ENCODE peak calls at places on chromosomes 6 and 20, in five cellular contexts. M, S, W, Y and B are unnamed samples.
A peak's percentile ranks its signal among the peaks of the same experiment; 100 is the strongest.

GRCh38 chr20:59064214-59064722 is 21.7 kb upstream of the PRELID3B start:
- DNase-seq in M (no peak), S (no peak), W (no peak), Y (no peak), B (no peak)

GRCh38 chr6:38603966-38604365 is 35.8 kb downstream of the BTBD9 start:
- DNase-seq in M (peak; percentile 45), S (no peak), W (no peak), Y (no peak), B (no peak)

GRCh38 chr20:62377615-62378085 is 9.3 kb upstream of the RPS21 start:
- DNase-seq in M (no peak), S (no peak), W (no peak), Y (no peak), B (no peak)

GRCh38 chr6:17877890-17878440 is 109.5 kb downstream of the KIF13A start:
- DNase-seq in M (no peak), S (no peak), W (no peak), Y (no peak), B (no peak)

GRCh38 chr6:43750622-43751021 is 19.4 kb upstream of the VEGFA start:
- DNase-seq in M (no peak), S (no peak), W (no peak), Y (no peak), B (no peak)

GRCh38 chr6:112216699-112217551 is 37.4 kb downstream of the LAMA4 start:
- DNase-seq in M (peak; percentile 81), S (peak; percentile 43), W (no peak), Y (no peak), B (no peak)

GRCh38 chr6:40409716-40410397 is 177.3 kb downstream of the LRFN2 start:
- DNase-seq in M (peak; percentile 6), S (peak; percentile 69), W (no peak), Y (no peak), B (no peak)

GRCh38 chr20:21396045-21396893 is 1.1 kb downstream of the NKX2-4 start:
- DNase-seq in M (no peak), S (no peak), W (no peak), Y (peak; percentile 47), B (no peak)

GRCh38 chr20:1323256-1323655 is 5.7 kb downstream of the SDCBP2 start:
- DNase-seq in M (no peak), S (no peak), W (no peak), Y (no peak), B (no peak)

GRCh38 chr6:166588691-166589333 is 2.3 kb upstream of the RAMACL start:
- DNase-seq in M (peak; percentile 74), S (peak; percentile 94), W (peak; percentile 42), Y (no peak), B (peak; percentile 39)

GRCh38 chr6:40474937-40475336 is 112.2 kb downstream of the LRFN2 start:
- DNase-seq in M (no peak), S (no peak), W (no peak), Y (no peak), B (no peak)

GRCh38 chr20:2042400-2042799 is 48.5 kb upstream of the PDYN start:
- DNase-seq in M (peak; percentile 27), S (peak; percentile 20), W (no peak), Y (no peak), B (no peak)

GRCh38 chr20:44732327-44732726 is 13.3 kb upstream of the KCNK15 start:
- DNase-seq in M (no peak), S (no peak), W (no peak), Y (no peak), B (peak; percentile 47)

GRCh38 chr20:38217791-38218565 is 42.6 kb downstream of the KIAA1755 start:
- DNase-seq in M (peak; percentile 96), S (no peak), W (no peak), Y (no peak), B (no peak)

GRCh38 chr6:87093651-87094050 is 1.3 kb downstream of the CGA start:
- DNase-seq in M (no peak), S (peak; percentile 18), W (no peak), Y (no peak), B (no peak)

GRCh38 chr20:45911486-45912343 is at the start of gene PLTP:
- DNase-seq in M (peak; percentile 40), S (peak; percentile 77), W (no peak), Y (peak; percentile 66), B (peak; percentile 41)

GRCh38 chr6:31967926-31968320 is 4.0 kb downstream of the DXO start:
- DNase-seq in M (no peak), S (no peak), W (no peak), Y (no peak), B (no peak)

GRCh38 chr6:100116409-100117194 is 122.6 kb upstream of the MCHR2 start:
- DNase-seq in M (peak; percentile 75), S (peak; percentile 68), W (peak; percentile 44), Y (no peak), B (peak; percentile 71)

GRCh38 chr6:134178230-134179044 is 126.0 kb upstream of the SLC2A12 start:
- DNase-seq in M (peak; percentile 97), S (peak; percentile 98), W (peak; percentile 73), Y (peak; percentile 82), B (peak; percentile 70)
- H3K4me3 ChIP-seq in M (peak overlapping the region; percentile 42), S (peak overlapping the region; percentile 46), W (peak overlapping the region; percentile 63), Y (peak overlapping the region; percentile 67), B (peak overlapping the region; percentile 43)

GRCh38 chr6:2471474-2471873 is 226.1 kb upstream of the GMDS start:
- DNase-seq in M (no peak), S (no peak), W (no peak), Y (no peak), B (no peak)

GRCh38 chr6:2478200-2478599 is 232.8 kb upstream of the GMDS start:
- DNase-seq in M (peak; percentile 86), S (no peak), W (no peak), Y (no peak), B (no peak)

GRCh38 chr6:2477723-2478122 is 232.3 kb upstream of the GMDS start:
- DNase-seq in M (no peak), S (no peak), W (no peak), Y (no peak), B (no peak)

GRCh38 chr6:2480267-2480966 is 235.0 kb upstream of the GMDS start:
- DNase-seq in M (no peak), S (no peak), W (no peak), Y (no peak), B (no peak)

GRCh38 chr6:2476376-2476775 is 231.0 kb upstream of the GMDS start:
- DNase-seq in M (peak; percentile 32), S (no peak), W (no peak), Y (no peak), B (no peak)
- TF ChIP-seq CTCF in M (no peak), S (no peak), W (no peak), Y (no peak), B (no peak)

DNA sequence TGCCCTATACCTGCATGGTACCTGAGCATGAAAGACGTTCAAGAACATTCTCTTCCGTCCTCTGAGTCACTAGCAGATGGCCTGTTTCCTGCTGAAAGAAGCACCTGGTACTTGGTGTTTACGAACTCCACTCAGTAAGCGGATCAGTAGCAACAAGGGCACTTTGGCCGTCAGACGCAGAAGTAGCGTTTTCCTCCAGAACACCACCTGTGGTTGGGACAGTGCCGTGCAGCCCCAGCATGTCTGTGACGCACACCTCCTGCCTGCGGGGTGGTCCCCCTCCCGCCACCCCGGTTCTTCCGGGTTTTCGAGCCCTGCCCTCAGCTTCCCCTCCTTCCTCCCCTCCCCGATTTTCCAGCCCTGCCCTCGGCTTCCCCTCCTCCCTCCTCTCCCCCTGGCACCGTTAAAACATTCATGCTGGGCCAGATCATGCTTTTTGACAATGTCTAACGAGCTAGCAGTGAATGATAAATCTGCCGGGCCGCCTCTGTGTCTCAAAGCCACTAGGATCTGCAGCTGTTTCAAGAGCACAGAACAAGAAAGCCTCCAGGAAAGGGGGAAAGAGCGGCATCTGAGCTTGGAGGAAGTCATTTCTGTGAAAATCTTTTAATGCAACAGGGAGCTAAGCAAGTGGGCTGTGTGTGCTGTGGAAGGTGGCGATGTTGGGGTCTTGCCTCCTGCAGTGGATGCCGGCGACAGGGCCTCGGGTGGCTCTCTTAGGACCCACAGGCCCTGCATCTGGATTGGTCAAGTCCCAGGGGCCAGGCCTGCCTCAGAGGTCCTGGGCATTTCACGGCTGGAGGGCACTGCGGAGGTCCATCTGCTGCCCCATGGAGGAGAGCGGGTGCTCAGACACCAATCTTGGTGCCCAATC is 207.9 kb downstream of the ERMARD start:
- DNase-seq in M (no peak), S (no peak), W (peak; percentile 95), Y (peak; percentile 60), B (peak; percentile 44)
- H3K4me3 ChIP-seq in M (no peak overlapping the region), S (no peak overlapping the region), W (peak overlapping the region; percentile 37), Y (peak overlapping the region; percentile 10), B (no peak overlapping the region)

GRCh38 chr6:132247381-132248159 is 153.7 kb downstream of the MOXD1 start:
- DNase-seq in M (no peak), S (no peak), W (no peak), Y (no peak), B (no peak)
- TF ChIP-seq CTCF in M (peak; percentile 20), S (no peak), W (no peak), Y (no peak), B (no peak)

DNA sequence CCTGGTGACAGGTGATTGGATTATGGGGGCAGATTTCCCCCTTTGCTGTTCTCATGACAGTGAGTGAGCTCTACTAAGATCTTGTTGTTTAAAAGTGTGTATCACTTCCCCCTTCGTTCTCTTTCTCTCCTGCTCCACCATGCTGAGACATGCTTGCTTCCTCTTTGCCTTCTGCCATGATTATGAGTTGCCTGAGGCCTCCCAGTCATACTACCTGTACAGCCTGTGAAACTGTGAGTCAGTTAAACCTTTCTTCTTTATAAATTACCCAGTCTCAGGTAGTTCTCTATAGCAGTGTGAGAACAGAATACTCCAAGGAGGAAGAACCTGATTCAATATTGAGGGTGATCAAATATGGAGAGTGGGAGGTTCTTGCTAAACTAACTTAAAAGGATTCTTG is 724.9 kb downstream of the DOK5 start:
- DNase-seq in M (no peak), S (no peak), W (no peak), Y (no peak), B (no peak)
- H3K4me3 ChIP-seq in M (no peak overlapping the region), S (no peak overlapping the region), W (no peak overlapping the region), Y (no peak overlapping the region), B (no peak overlapping the region)